ENCODE peak calls at places on chromosome 12, in five cellular contexts. One of them, this sample, is unnamed.
A peak's percentile ranks its signal among the peaks of the same experiment; 100 is the strongest.

GRCh38 chr12:116959845-116960514 is 49.2 kb downstream of the FBXW8 start:
- DNase-seq in fibroblast of the aortic adventitia: no peak
- DNase-seq in testis: no peak
- DNase-seq in breast epithelium: no peak
- DNase-seq in A673: no peak
- DNase-seq in this sample: no peak

GRCh38 chr12:26058308-26058707 is 66.5 kb downstream of the BHLHE41 start:
- DNase-seq in fibroblast of the aortic adventitia: no peak
- DNase-seq in testis: no peak
- DNase-seq in breast epithelium: no peak
- DNase-seq in A673: peak; percentile 18
- DNase-seq in this sample: no peak

GRCh38 chr12:53590661-53591060 is 35.5 kb downstream of the ATF7 start:
- DNase-seq in fibroblast of the aortic adventitia: no peak
- DNase-seq in testis: no peak
- DNase-seq in breast epithelium: no peak
- DNase-seq in A673: no peak
- DNase-seq in this sample: no peak

GRCh38 chr12:56571131-56571530 is 49.5 kb downstream of the RBMS2 start:
- DNase-seq in fibroblast of the aortic adventitia: no peak
- DNase-seq in testis: peak; percentile 30
- DNase-seq in breast epithelium: no peak
- DNase-seq in A673: no peak
- DNase-seq in this sample: no peak

GRCh38 chr12:54378791-54379400 is 5.6 kb downstream of the ZNF385A start:
- DNase-seq in fibroblast of the aortic adventitia: no peak
- DNase-seq in testis: peak; percentile 53
- DNase-seq in breast epithelium: no peak
- DNase-seq in A673: peak; percentile 68
- DNase-seq in this sample: no peak

GRCh38 chr12:46585854-46586621 is 213.5 kb upstream of the SLC38A2 start:
- DNase-seq in fibroblast of the aortic adventitia: peak; percentile 70
- DNase-seq in testis: no peak
- DNase-seq in breast epithelium: no peak
- DNase-seq in A673: peak; percentile 52
- DNase-seq in this sample: peak; percentile 88

GRCh38 chr12:56462565-56462964 is 5.8 kb upstream of the SPRYD4 start:
- DNase-seq in fibroblast of the aortic adventitia: no peak
- DNase-seq in testis: no peak
- DNase-seq in breast epithelium: no peak
- DNase-seq in A673: no peak
- DNase-seq in this sample: no peak

GRCh38 chr12:132748319-132748718 is 13.3 kb downstream of the ANKLE2 start:
- DNase-seq in fibroblast of the aortic adventitia: no peak
- DNase-seq in testis: no peak
- DNase-seq in breast epithelium: no peak
- DNase-seq in A673: no peak
- DNase-seq in this sample: no peak

GRCh38 chr12:3837049-3837448 is 36.1 kb downstream of the PARP11 start:
- DNase-seq in fibroblast of the aortic adventitia: no peak
- DNase-seq in testis: no peak
- DNase-seq in breast epithelium: no peak
- DNase-seq in A673: no peak
- DNase-seq in this sample: no peak

GRCh38 chr12:89373772-89374572 is 21.7 kb upstream of the DUSP6 start:
- DNase-seq in fibroblast of the aortic adventitia: peak; percentile 88
- DNase-seq in testis: no peak
- DNase-seq in breast epithelium: no peak
- DNase-seq in A673: peak; percentile 95
- DNase-seq in this sample: peak; percentile 78

GRCh38 chr12:122964439-122965257 is 1.6 kb downstream of the ABCB9 start:
- DNase-seq in fibroblast of the aortic adventitia: no peak
- DNase-seq in testis: no peak
- DNase-seq in breast epithelium: no peak
- DNase-seq in A673: no peak
- DNase-seq in this sample: no peak

GRCh38 chr12:132341318-132342050 is 12.1 kb upstream of the GALNT9 start:
- DNase-seq in fibroblast of the aortic adventitia: no peak
- DNase-seq in testis: no peak
- DNase-seq in breast epithelium: no peak
- DNase-seq in A673: no peak
- DNase-seq in this sample: no peak

GRCh38 chr12:107441906-107442305 is 243.7 kb upstream of the PWP1 start:
- DNase-seq in fibroblast of the aortic adventitia: peak; percentile 75
- DNase-seq in testis: peak; percentile 26
- DNase-seq in breast epithelium: no peak
- DNase-seq in A673: peak; percentile 70
- DNase-seq in this sample: peak; percentile 42

GRCh38 chr12:12356886-12357696 is at the start of gene BORCS5:
- DNase-seq in fibroblast of the aortic adventitia: peak; percentile 88
- DNase-seq in testis: peak; percentile 98
- DNase-seq in breast epithelium: peak; percentile 96
- DNase-seq in A673: peak; percentile 98
- DNase-seq in this sample: peak; percentile 91

GRCh38 chr12:94618995-94619695 is 31.2 kb downstream of the TMCC3 start:
- DNase-seq in fibroblast of the aortic adventitia: peak; percentile 82
- DNase-seq in testis: no peak
- DNase-seq in breast epithelium: no peak
- DNase-seq in A673: no peak
- DNase-seq in this sample: peak; percentile 79

GRCh38 chr12:77031745-77032144 is 33.6 kb downstream of the E2F7 start:
- DNase-seq in fibroblast of the aortic adventitia: peak; percentile 23
- DNase-seq in testis: no peak
- DNase-seq in breast epithelium: no peak
- DNase-seq in A673: no peak
- DNase-seq in this sample: peak; percentile 29

GRCh38 chr12:29990971-29991370 is 207.2 kb upstream of the TMTC1 start:
- DNase-seq in fibroblast of the aortic adventitia: no peak
- DNase-seq in testis: no peak
- DNase-seq in breast epithelium: no peak
- DNase-seq in A673: no peak
- DNase-seq in this sample: no peak

GRCh38 chr12:124961055-124961454 is 27.9 kb downstream of the DHX37 start:
- DNase-seq in fibroblast of the aortic adventitia: no peak
- DNase-seq in testis: no peak
- DNase-seq in breast epithelium: no peak
- DNase-seq in A673: no peak
- DNase-seq in this sample: no peak

GRCh38 chr12:14367097-14367661 is 1.7 kb downstream of the ATF7IP start:
- DNase-seq in fibroblast of the aortic adventitia: peak; percentile 58
- DNase-seq in testis: no peak
- DNase-seq in breast epithelium: no peak
- DNase-seq in A673: peak; percentile 26
- DNase-seq in this sample: peak; percentile 64

GRCh38 chr12:4421590-4422031 is 24.0 kb downstream of the FGF6 start:
- DNase-seq in fibroblast of the aortic adventitia: peak; percentile 38
- DNase-seq in testis: no peak
- DNase-seq in breast epithelium: no peak
- DNase-seq in A673: peak; percentile 59
- DNase-seq in this sample: peak; percentile 32

GRCh38 chr12:82596484-82596883 is 90.2 kb upstream of the TMTC2 start:
- DNase-seq in fibroblast of the aortic adventitia: no peak
- DNase-seq in testis: no peak
- DNase-seq in breast epithelium: no peak
- DNase-seq in A673: no peak
- DNase-seq in this sample: no peak

GRCh38 chr12:131852551-131853299 is 24.5 kb downstream of the MMP17 start:
- DNase-seq in fibroblast of the aortic adventitia: no peak
- DNase-seq in testis: no peak
- DNase-seq in breast epithelium: no peak
- DNase-seq in A673: no peak
- DNase-seq in this sample: no peak

GRCh38 chr12:50353869-50354593 is 42.4 kb downstream of the FAM186A start:
- DNase-seq in fibroblast of the aortic adventitia: peak; percentile 40
- DNase-seq in testis: no peak
- DNase-seq in breast epithelium: no peak
- DNase-seq in A673: no peak
- DNase-seq in this sample: peak; percentile 55

GRCh38 chr12:12048714-12049113 is 22.0 kb upstream of the BCL2L14 start:
- DNase-seq in fibroblast of the aortic adventitia: no peak
- DNase-seq in testis: no peak
- DNase-seq in breast epithelium: no peak
- DNase-seq in A673: no peak
- DNase-seq in this sample: no peak

GRCh38 chr12:101792046-101792931 is 38.5 kb downstream of the GNPTAB start:
- DNase-seq in fibroblast of the aortic adventitia: peak; percentile 10
- DNase-seq in testis: no peak
- DNase-seq in breast epithelium: no peak
- DNase-seq in A673: no peak
- DNase-seq in this sample: peak; percentile 6

GRCh38 chr12:89160716-89161123 is 191.6 kb downstream of the DUSP6 start:
- DNase-seq in fibroblast of the aortic adventitia: peak; percentile 85
- DNase-seq in testis: no peak
- DNase-seq in breast epithelium: no peak
- DNase-seq in A673: peak; percentile 93
- DNase-seq in this sample: peak; percentile 81

GRCh38 chr12:59122784-59123183 is 202.5 kb upstream of the LRIG3 start:
- DNase-seq in fibroblast of the aortic adventitia: peak; percentile 69
- DNase-seq in testis: no peak
- DNase-seq in breast epithelium: no peak
- DNase-seq in A673: no peak
- DNase-seq in this sample: no peak

GRCh38 chr12:6235906-6236640 is 35.9 kb downstream of the CD9 start:
- DNase-seq in fibroblast of the aortic adventitia: no peak
- DNase-seq in testis: no peak
- DNase-seq in breast epithelium: no peak
- DNase-seq in A673: no peak
- DNase-seq in this sample: no peak

GRCh38 chr12:43896496-43896895 is 60.6 kb downstream of the TMEM117 start:
- DNase-seq in fibroblast of the aortic adventitia: no peak
- DNase-seq in testis: no peak
- DNase-seq in breast epithelium: no peak
- DNase-seq in A673: no peak
- DNase-seq in this sample: no peak

GRCh38 chr12:13436182-13436581 is 239.7 kb downstream of the EMP1 start:
- DNase-seq in fibroblast of the aortic adventitia: no peak
- DNase-seq in testis: no peak
- DNase-seq in breast epithelium: no peak
- DNase-seq in A673: peak; percentile 19
- DNase-seq in this sample: no peak

GRCh38 chr12:32302218-32302826 is 97.0 kb upstream of the FGD4 start:
- DNase-seq in fibroblast of the aortic adventitia: peak; percentile 34
- DNase-seq in testis: no peak
- DNase-seq in breast epithelium: no peak
- DNase-seq in A673: peak; percentile 49
- DNase-seq in this sample: peak; percentile 28

GRCh38 chr12:57716305-57716704 is 22.2 kb downstream of the AGAP2 start:
- DNase-seq in fibroblast of the aortic adventitia: no peak
- DNase-seq in testis: no peak
- DNase-seq in breast epithelium: no peak
- DNase-seq in A673: no peak
- DNase-seq in this sample: no peak

GRCh38 chr12:57713209-57713608 is 19.3 kb downstream of the OS9 start:
- DNase-seq in fibroblast of the aortic adventitia: no peak
- DNase-seq in testis: no peak
- DNase-seq in breast epithelium: no peak
- DNase-seq in A673: no peak
- DNase-seq in this sample: no peak

GRCh38 chr12:57717846-57718640 is 20.5 kb downstream of the AGAP2 start:
- DNase-seq in fibroblast of the aortic adventitia: no peak
- DNase-seq in testis: no peak
- DNase-seq in breast epithelium: no peak
- DNase-seq in A673: no peak
- DNase-seq in this sample: no peak

GRCh38 chr12:57717131-57717530 is 21.4 kb downstream of the AGAP2 start:
- DNase-seq in fibroblast of the aortic adventitia: no peak
- DNase-seq in testis: no peak
- DNase-seq in breast epithelium: no peak
- DNase-seq in A673: no peak
- DNase-seq in this sample: no peak

GRCh38 chr12:57715786-57716185 is 21.9 kb downstream of the OS9 start:
- DNase-seq in fibroblast of the aortic adventitia: no peak
- DNase-seq in testis: no peak
- DNase-seq in breast epithelium: no peak
- DNase-seq in A673: no peak
- DNase-seq in this sample: no peak
- TF ChIP-seq CTCF in fibroblast of the aortic adventitia: no peak
- TF ChIP-seq CTCF in testis: no peak
- TF ChIP-seq CTCF in breast epithelium: no peak
- TF ChIP-seq CTCF in A673: no peak
- TF ChIP-seq CTCF in this sample: no peak

GRCh38 chr12:64965920-64966319 is 141.5 kb downstream of the TBC1D30 start:
- DNase-seq in fibroblast of the aortic adventitia: no peak
- DNase-seq in testis: no peak
- DNase-seq in breast epithelium: no peak
- DNase-seq in A673: no peak
- DNase-seq in this sample: no peak

GRCh38 chr12:64968989-64969819 is 144.8 kb downstream of the TBC1D30 start:
- DNase-seq in fibroblast of the aortic adventitia: peak; percentile 36
- DNase-seq in testis: no peak
- DNase-seq in breast epithelium: no peak
- DNase-seq in A673: no peak
- DNase-seq in this sample: peak; percentile 16
- H3K4me3 ChIP-seq in fibroblast of the aortic adventitia: no peak overlapping the region
- H3K4me3 ChIP-seq in testis: no peak overlapping the region
- H3K4me3 ChIP-seq in breast epithelium: no peak overlapping the region
- H3K4me3 ChIP-seq in A673: no peak overlapping the region
- H3K4me3 ChIP-seq in this sample: no peak overlapping the region

DNA sequence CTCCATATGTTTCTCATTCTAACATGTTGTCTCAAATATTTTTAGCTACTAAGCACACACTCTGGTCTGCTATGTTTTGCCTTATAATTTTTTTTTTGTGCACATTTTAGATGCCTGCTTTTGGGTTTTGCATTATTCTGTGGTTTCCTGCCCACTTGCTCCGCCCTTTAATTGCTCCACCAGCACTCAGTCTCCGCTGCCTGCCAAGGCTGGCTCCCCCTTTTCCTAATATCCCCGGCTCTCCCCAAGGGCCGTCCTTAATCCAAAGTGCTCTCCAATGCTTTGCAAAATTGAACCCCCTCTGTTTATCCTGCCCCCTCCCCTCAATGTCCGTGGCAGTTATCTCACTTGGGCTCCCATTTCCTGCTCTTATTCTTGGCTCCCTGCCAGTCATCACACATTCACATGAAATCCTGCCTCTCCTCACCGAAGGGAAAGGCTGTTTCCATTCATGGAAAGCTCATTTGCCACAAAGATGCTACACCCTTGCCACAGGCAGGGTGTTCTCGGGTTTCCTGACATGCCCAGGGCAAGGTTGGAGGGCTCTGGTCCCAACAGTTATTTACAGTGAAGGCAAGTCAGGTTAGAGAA is 79.5 kb downstream of the C12orf75 start:
- DNase-seq in fibroblast of the aortic adventitia: peak; percentile 71
- DNase-seq in testis: no peak
- DNase-seq in breast epithelium: no peak
- DNase-seq in A673: peak; percentile 73
- DNase-seq in this sample: peak; percentile 16
- TF ChIP-seq CTCF in fibroblast of the aortic adventitia: no peak
- TF ChIP-seq CTCF in testis: no peak
- TF ChIP-seq CTCF in breast epithelium: no peak
- TF ChIP-seq CTCF in A673: no peak
- TF ChIP-seq CTCF in this sample: no peak

DNA sequence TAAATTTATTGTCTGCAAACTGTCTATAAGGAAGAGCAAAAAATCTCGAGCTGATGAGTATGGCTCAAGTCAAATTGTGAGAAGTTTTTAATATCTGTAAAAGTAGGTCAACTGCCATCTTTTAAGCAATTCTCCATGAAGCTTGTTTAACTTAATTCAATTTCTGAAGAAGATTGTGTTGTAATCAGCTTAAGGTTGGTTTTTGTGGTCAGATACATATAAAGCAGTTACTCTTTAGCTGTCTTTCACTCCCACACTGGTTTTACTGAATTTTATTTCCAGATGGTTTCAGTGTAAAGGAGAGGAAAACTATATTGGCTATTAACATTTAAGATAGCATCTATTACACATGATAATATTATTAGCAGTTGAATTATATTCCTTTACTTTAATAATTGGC is 1165.1 kb downstream of the SLC16A7 start:
- DNase-seq in fibroblast of the aortic adventitia: no peak
- DNase-seq in testis: no peak
- DNase-seq in breast epithelium: no peak
- DNase-seq in A673: no peak
- DNase-seq in this sample: no peak
- H3K4me3 ChIP-seq in fibroblast of the aortic adventitia: no peak overlapping the region
- H3K4me3 ChIP-seq in testis: no peak overlapping the region
- H3K4me3 ChIP-seq in breast epithelium: no peak overlapping the region
- H3K4me3 ChIP-seq in A673: no peak overlapping the region
- H3K4me3 ChIP-seq in this sample: no peak overlapping the region

This sample was measured in fibroblast of villous mesenchyme.